ENCODE peak calls at places on chromosome 9, in eight cellular contexts. C, D, W, S, F, E, G and T are unnamed samples.

GRCh38 chr9:86057491-86057890 is 41.9 kb downstream of the GOLM1 start:
- DNase-seq in S (no peak), W (no peak), F (no peak), G (no peak), D (no peak), C (no peak), E (no peak), T (no peak)

GRCh38 chr9:129908846-129909245 is 73.6 kb downstream of the USP20 start:
- DNase-seq in W (no peak), E (no peak), F (no peak), C (no peak), D (no peak), S (no peak), G (no peak), T (no peak)

GRCh38 chr9:33742519-33742918 is 52.8 kb upstream of the PRSS3 start:
- DNase-seq in D (peak; percentile 50), W (no peak), S (no peak), G (no peak), C (no peak), F (no peak), E (no peak), T (no peak)

GRCh38 chr9:38060688-38061087 is 8.3 kb downstream of the SHB start:
- DNase-seq in W (no peak), E (no peak), G (no peak), D (no peak), S (no peak), C (no peak), F (no peak), T (no peak)

GRCh38 chr9:76891279-76891678 is 14.6 kb downstream of the PRUNE2 start:
- DNase-seq in G (no peak), C (no peak), W (no peak), S (no peak), F (no peak), E (no peak), D (no peak), T (no peak)

GRCh38 chr9:81578606-81579005 is 110.7 kb downstream of the TLE1 start:
- DNase-seq in S (no peak), E (no peak), F (no peak), W (no peak), D (no peak), C (peak; percentile 75), G (no peak), T (no peak)

GRCh38 chr9:25733336-25733982 is 55.2 kb upstream of the TUSC1 start:
- DNase-seq in S (no peak), G (no peak), E (no peak), C (no peak), W (no peak), D (no peak), F (no peak), T (no peak)

GRCh38 chr9:20728493-20729220 is 44.6 kb downstream of the FOCAD start:
- DNase-seq in S (no peak), D (peak; percentile 39), F (no peak), E (no peak), G (no peak), C (peak; percentile 24), W (no peak), T (peak; percentile 53)

GRCh38 chr9:133632806-133633680 is 3.1 kb upstream of the DBH start:
- DNase-seq in W (no peak), G (no peak), S (no peak), D (no peak), C (no peak), F (no peak), E (no peak), T (no peak)

GRCh38 chr9:79759460-79759859 is 187.7 kb downstream of the TLE4 start:
- DNase-seq in E (no peak), W (no peak), G (no peak), C (no peak), S (no peak), F (no peak), D (peak; percentile 77), T (peak; percentile 6)

GRCh38 chr9:33843312-33843950 is 26.5 kb downstream of the UBE2R2 start:
- DNase-seq in W (no peak), G (no peak), S (no peak), E (peak; percentile 77), F (no peak), C (no peak), D (no peak), T (no peak)

GRCh38 chr9:107274953-107275422 is 8.1 kb upstream of the RAD23B start:
- DNase-seq in E (no peak), D (peak; percentile 88), C (peak; percentile 88), F (no peak), W (no peak), G (no peak), S (no peak), T (peak; percentile 97)

GRCh38 chr9:100869321-100869720 is 159.2 kb upstream of the PLPPR1 start:
- DNase-seq in C (peak; percentile 2), S (no peak), D (no peak), W (no peak), E (no peak), G (no peak), F (no peak), T (no peak)

GRCh38 chr9:130043654-130044623 is 950 bp upstream of the FNBP1 start:
- DNase-seq in E (peak; percentile 83), F (peak; percentile 57), D (no peak), G (peak; percentile 19), C (no peak), S (peak; percentile 64), W (no peak), T (no peak)

GRCh38 chr9:27572918-27573698 is at the start of gene C9orf72:
- DNase-seq in D (peak; percentile 64), E (peak; percentile 96), G (peak; percentile 81), C (no peak), F (peak; percentile 85), W (peak; percentile 66), S (peak; percentile 78), T (no peak)
- TF ChIP-seq CTCF in D (no peak), E (no peak), G (no peak), C (no peak), F (no peak), W (peak; percentile 14), S (no peak), T (no peak)

GRCh38 chr9:125431741-125432271 is 170.2 kb downstream of the GAPVD1 start:
- DNase-seq in G (no peak), F (peak; percentile 12), D (no peak), E (no peak), C (no peak), W (no peak), S (no peak), T (no peak)
- TF ChIP-seq CTCF in G (no peak), F (no peak), D (no peak), E (no peak), C (no peak), W (no peak), S (no peak), T (no peak)

DNA sequence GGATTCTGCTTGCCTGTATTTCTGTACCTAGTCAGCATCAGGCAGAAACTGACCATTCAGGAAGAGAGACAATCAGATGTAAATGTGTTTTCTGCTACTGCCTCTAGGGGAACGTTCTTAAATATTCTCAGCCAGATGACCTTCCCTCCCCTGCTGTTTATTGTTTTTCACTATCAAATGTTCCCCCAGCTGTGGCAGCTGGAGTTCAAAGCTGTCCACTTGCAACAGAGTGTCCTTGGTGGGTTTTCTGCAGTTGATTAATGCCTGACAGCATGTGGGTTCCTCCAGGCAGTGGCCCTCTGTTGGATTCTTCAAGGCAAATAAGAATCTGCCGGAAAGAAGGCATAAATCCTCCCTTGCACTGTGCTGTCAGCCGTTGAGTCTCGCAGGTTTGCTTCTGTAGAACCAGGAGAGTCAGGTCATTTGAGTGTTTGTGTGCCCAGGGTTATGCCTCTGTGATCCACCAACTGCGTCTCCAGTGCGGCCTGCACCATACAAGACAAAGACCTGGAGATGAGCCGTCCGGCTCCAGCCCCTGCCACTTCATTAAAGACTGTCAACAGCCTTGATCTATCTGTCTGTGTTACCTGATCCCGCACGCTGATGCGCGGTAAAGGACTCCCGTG is 203.4 kb downstream of the GADD45G start:
- DNase-seq in C (no peak), S (no peak), G (no peak), D (no peak), E (no peak), W (no peak), F (peak; percentile 41), T (no peak)
- TF ChIP-seq CTCF in C (peak; percentile 41), S (no peak), G (no peak), D (no peak), E (no peak), W (peak; percentile 51), F (no peak), T (no peak)

GRCh38 chr9:1869843-1870242 is 145.3 kb upstream of the SMARCA2 start:
- DNase-seq in E (no peak), F (no peak), D (peak; percentile 41), S (no peak), C (no peak), G (peak; percentile 55), W (peak; percentile 14), T (peak; percentile 54)
- TF ChIP-seq CTCF in E (peak; percentile 11), F (no peak), D (peak; percentile 55), S (peak; percentile 35), C (peak; percentile 35), G (peak; percentile 54), W (peak; percentile 70), T (peak; percentile 34)

GRCh38 chr9:96218821-96219614 is 83.0 kb downstream of the HSD17B3 start:
- DNase-seq in C (no peak), W (no peak), D (no peak), F (peak; percentile 41), S (no peak), E (no peak), G (no peak), T (no peak)

GRCh38 chr9:96217358-96217755 is 84.6 kb downstream of the HSD17B3 start:
- DNase-seq in D (no peak), W (peak; percentile 12), S (no peak), C (no peak), G (no peak), F (peak; percentile 30), E (no peak), T (no peak)

GRCh38 chr9:96222132-96222531 is 79.8 kb downstream of the HSD17B3 start:
- DNase-seq in C (no peak), G (no peak), F (no peak), W (no peak), S (no peak), E (no peak), D (peak; percentile 17), T (peak; percentile 32)

GRCh38 chr9:96217756-96218693 is 84.0 kb downstream of the HSD17B3 start:
- DNase-seq in D (peak; percentile 67), C (no peak), W (peak; percentile 91), F (peak; percentile 86), E (peak; percentile 91), G (peak; percentile 90), S (peak; percentile 69), T (peak; percentile 64)

GRCh38 chr9:96219615-96220257 is 82.2 kb downstream of the HSD17B3 start:
- DNase-seq in G (peak; percentile 30), W (no peak), F (peak; percentile 69), C (no peak), D (no peak), S (peak; percentile 78), E (peak; percentile 81), T (peak; percentile 9)
- TF ChIP-seq CTCF in G (peak; percentile 73), W (peak; percentile 64), F (peak; percentile 28), C (peak; percentile 69), D (peak; percentile 47), S (peak; percentile 60), E (peak; percentile 34), T (peak; percentile 44)